ENCODE peak calls at places on chromosome 5, in seven cellular contexts. B is left lung; I is ELR; T is CD8-positive, alpha-beta T cell; J is non-pigmented ciliary epithelial cell; M is activated T-helper 1 cell treated with Interleukin-2 at 50 U/mL for 16 hours; S is IMR-90. E is an unnamed sample.
A peak's percentile ranks its signal among the peaks of the same experiment; 100 is the strongest.

GRCh38 chr5:6359941-6360683 is 18.2 kb downstream of the MED10 start:
- DNase-seq in B (no peak), I (peak; percentile 10), T (no peak), J (no peak), M (peak; percentile 9), S (no peak), E (no peak)

GRCh38 chr5:143279698-143280097 is 123.8 kb downstream of the NR3C1 start:
- DNase-seq in B (no peak), I (peak; percentile 50), T (no peak), J (no peak), M (no peak), S (peak; percentile 53), E (peak; percentile 29)

GRCh38 chr5:139692605-139693340 is 44.6 kb downstream of the CXXC5 start:
- DNase-seq in B (no peak), I (no peak), T (no peak), J (no peak), M (no peak), S (no peak), E (no peak)

GRCh38 chr5:152978141-152978835 is 512.2 kb upstream of the GRIA1 start:
- DNase-seq in B (no peak), I (no peak), T (no peak), J (no peak), M (no peak), S (no peak), E (no peak)

GRCh38 chr5:108303086-108303485 is 78.8 kb downstream of the FBXL17 start:
- DNase-seq in B (no peak), I (no peak), T (no peak), J (no peak), M (no peak), S (no peak), E (no peak)

GRCh38 chr5:17238521-17239041 is 21.1 kb downstream of the BASP1 start:
- DNase-seq in B (no peak), I (peak; percentile 96), T (no peak), J (no peak), M (no peak), S (peak; percentile 82), E (no peak)

GRCh38 chr5:111463304-111463703 is 49.0 kb downstream of the STARD4 start:
- DNase-seq in B (no peak), I (no peak), T (no peak), J (no peak), M (no peak), S (no peak), E (no peak)

GRCh38 chr5:141779642-141780041 is 97.6 kb upstream of the ARAP3 start:
- DNase-seq in B (no peak), I (no peak), T (no peak), J (peak; percentile 10), M (no peak), S (peak; percentile 44), E (no peak)

GRCh38 chr5:72472666-72473422 is 34.4 kb downstream of the ZNF366 start:
- DNase-seq in B (peak; percentile 35), I (no peak), T (no peak), J (no peak), M (no peak), S (no peak), E (no peak)

GRCh38 chr5:33195431-33196128 is 245.2 kb upstream of the TARS1 start:
- DNase-seq in B (no peak), I (peak; percentile 47), T (no peak), J (peak; percentile 60), M (no peak), S (peak; percentile 63), E (peak; percentile 23)

GRCh38 chr5:60399507-60399906 is 300.5 kb downstream of the DEPDC1B start:
- DNase-seq in B (no peak), I (no peak), T (no peak), J (no peak), M (no peak), S (no peak), E (no peak)

GRCh38 chr5:125750538-125751186 is 672.5 kb upstream of the GRAMD2B start:
- DNase-seq in B (no peak), I (peak; percentile 3), T (no peak), J (no peak), M (no peak), S (no peak), E (no peak)

GRCh38 chr5:176573564-176574296 is 24.6 kb downstream of the CDHR2 start:
- DNase-seq in B (peak; percentile 71), I (peak; percentile 62), T (peak; percentile 74), J (peak; percentile 5), M (peak; percentile 64), S (peak; percentile 32), E (peak; percentile 8)

GRCh38 chr5:158264264-158264663 is 405.3 kb upstream of the CLINT1 start:
- DNase-seq in B (no peak), I (no peak), T (no peak), J (no peak), M (no peak), S (no peak), E (no peak)

GRCh38 chr5:134267366-134268018 is 41.6 kb upstream of the PPP2CA start:
- DNase-seq in B (no peak), I (peak; percentile 65), T (no peak), J (no peak), M (no peak), S (peak; percentile 60), E (no peak)

GRCh38 chr5:74546796-74547195 is 93.7 kb downstream of the ENC1 start:
- DNase-seq in B (no peak), I (peak; percentile 66), T (no peak), J (no peak), M (no peak), S (peak; percentile 58), E (no peak)

GRCh38 chr5:143713331-143714032 is 98.5 kb upstream of the HMHB1 start:
- DNase-seq in B (no peak), I (no peak), T (no peak), J (no peak), M (no peak), S (peak; percentile 54), E (no peak)

GRCh38 chr5:137036630-137037029 is 462.5 kb downstream of the SPOCK1 start:
- DNase-seq in B (no peak), I (no peak), T (no peak), J (no peak), M (no peak), S (no peak), E (no peak)

GRCh38 chr5:108749130-108749861 is 1.6 kb downstream of the FER start:
- DNase-seq in B (no peak), I (peak; percentile 87), T (peak; percentile 3), J (no peak), M (no peak), S (no peak), E (peak; percentile 42)

GRCh38 chr5:102451082-102451481 is 47.7 kb downstream of the SLCO6A1 start:
- DNase-seq in B (no peak), I (no peak), T (no peak), J (no peak), M (no peak), S (no peak), E (no peak)

GRCh38 chr5:1012316-1012841 is 3.8 kb downstream of the NKD2 start:
- DNase-seq in B (no peak), I (no peak), T (no peak), J (no peak), M (no peak), S (no peak), E (no peak)

GRCh38 chr5:1668141-1668721 is 131.4 kb downstream of the MRPL36 start:
- DNase-seq in B (no peak), I (no peak), T (no peak), J (no peak), M (no peak), S (no peak), E (no peak)

GRCh38 chr5:66963559-66963971 is 233.0 kb downstream of the CD180 start:
- DNase-seq in B (no peak), I (peak; percentile 42), T (no peak), J (no peak), M (no peak), S (peak; percentile 40), E (no peak)

GRCh38 chr5:96065577-96066385 is 104.1 kb upstream of the ELL2 start:
- DNase-seq in B (no peak), I (peak; percentile 13), T (no peak), J (no peak), M (no peak), S (no peak), E (no peak)

GRCh38 chr5:119370521-119370920 is 14.7 kb downstream of the TNFAIP8 start:
- DNase-seq in B (no peak), I (no peak), T (no peak), J (no peak), M (no peak), S (no peak), E (no peak)

GRCh38 chr5:10485142-10485795 is 43.6 kb downstream of the ROPN1L start:
- DNase-seq in B (no peak), I (no peak), T (no peak), J (peak; percentile 92), M (no peak), S (peak; percentile 96), E (peak; percentile 94)

GRCh38 chr5:16980983-16981382 is 44.9 kb upstream of the MYO10 start:
- DNase-seq in B (no peak), I (peak; percentile 68), T (no peak), J (no peak), M (no peak), S (peak; percentile 19), E (no peak)

GRCh38 chr5:16916262-16916878 is 19.7 kb downstream of the MYO10 start:
- DNase-seq in B (no peak), I (peak; percentile 97), T (no peak), J (peak; percentile 88), M (no peak), S (peak; percentile 93), E (peak; percentile 55)

GRCh38 chr5:8829322-8830029 is 716.4 kb downstream of the SEMA5A start:
- DNase-seq in B (no peak), I (peak; percentile 99), T (no peak), J (peak; percentile 99), M (no peak), S (peak; percentile 100), E (peak; percentile 98)

GRCh38 chr5:176608937-176609723 is 826 bp downstream of the GPRIN1 start:
- DNase-seq in B (no peak), I (peak; percentile 45), T (no peak), J (no peak), M (no peak), S (no peak), E (no peak)

GRCh38 chr5:19577882-19578281 is 410.1 kb downstream of the CDH18 start:
- DNase-seq in B (no peak), I (no peak), T (no peak), J (no peak), M (no peak), S (no peak), E (no peak)

GRCh38 chr5:127840809-127841208 is 137.6 kb downstream of the CCDC192 start:
- DNase-seq in B (no peak), I (no peak), T (no peak), J (no peak), M (no peak), S (no peak), E (no peak)

GRCh38 chr5:78518365-78519197 is 130.0 kb downstream of the LHFPL2 start:
- DNase-seq in B (peak; percentile 69), I (peak; percentile 89), T (no peak), J (peak; percentile 74), M (no peak), S (peak; percentile 96), E (peak; percentile 77)

GRCh38 chr5:1510631-1511030 is 13.1 kb downstream of the LPCAT1 start:
- DNase-seq in B (peak; percentile 31), I (no peak), T (no peak), J (no peak), M (no peak), S (no peak), E (no peak)

GRCh38 chr5:179786861-179787260 is 6.9 kb upstream of the LTC4S start:
- DNase-seq in B (no peak), I (no peak), T (no peak), J (no peak), M (no peak), S (no peak), E (no peak)

GRCh38 chr5:126624534-126624933 is 23.8 kb downstream of the PHAX start:
- DNase-seq in B (no peak), I (peak; percentile 93), T (no peak), J (peak; percentile 83), M (no peak), S (peak; percentile 94), E (peak; percentile 49)

GRCh38 chr5:135375040-135375439 is 24.0 kb downstream of the MACROH2A1 start:
- DNase-seq in B (no peak), I (no peak), T (no peak), J (no peak), M (no peak), S (no peak), E (no peak)

E was measured in AG04450.